ENCODE peak calls at places on chromosome X, in nine cellular contexts. One of them, this sample, is unnamed.

GRCh38 chrX:6954836-6955235 is 192.7 kb upstream of the STS start:
- DNase-seq in lower lobe of right lung: no peak
- DNase-seq in Peyer's patch: no peak
- DNase-seq in esophagus muscularis mucosa: no peak
- DNase-seq in thoracic aorta: no peak
- DNase-seq in AG04450: no peak
- DNase-seq in GM23338: no peak
- DNase-seq in fibroblast of lung: no peak
- DNase-seq in body of pancreas: no peak
- DNase-seq in this sample: no peak

GRCh38 chrX:18075603-18076002 is 145.1 kb downstream of the BEND2 start:
- DNase-seq in lower lobe of right lung: no peak
- DNase-seq in Peyer's patch: no peak
- DNase-seq in esophagus muscularis mucosa: no peak
- DNase-seq in thoracic aorta: no peak
- DNase-seq in AG04450: no peak
- DNase-seq in GM23338: peak
- DNase-seq in fibroblast of lung: no peak
- DNase-seq in body of pancreas: no peak
- DNase-seq in this sample: no peak

GRCh38 chrX:68717196-68717595 is 69.7 kb downstream of the STARD8 start:
- DNase-seq in lower lobe of right lung: no peak
- DNase-seq in Peyer's patch: no peak
- DNase-seq in esophagus muscularis mucosa: no peak
- DNase-seq in thoracic aorta: no peak
- DNase-seq in AG04450: no peak
- DNase-seq in GM23338: no peak
- DNase-seq in fibroblast of lung: no peak
- DNase-seq in body of pancreas: no peak
- DNase-seq in this sample: no peak

GRCh38 chrX:119757979-119758681 is at the start of gene SOWAHD:
- DNase-seq in lower lobe of right lung: peak
- DNase-seq in Peyer's patch: peak
- DNase-seq in esophagus muscularis mucosa: no peak
- DNase-seq in thoracic aorta: no peak
- DNase-seq in AG04450: no peak
- DNase-seq in GM23338: peak
- DNase-seq in fibroblast of lung: no peak
- DNase-seq in body of pancreas: peak
- DNase-seq in this sample: peak

GRCh38 chrX:120223374-120223773 is 27.2 kb upstream of the ZBTB33 start:
- DNase-seq in lower lobe of right lung: no peak
- DNase-seq in Peyer's patch: no peak
- DNase-seq in esophagus muscularis mucosa: no peak
- DNase-seq in thoracic aorta: no peak
- DNase-seq in AG04450: no peak
- DNase-seq in GM23338: no peak
- DNase-seq in fibroblast of lung: no peak
- DNase-seq in body of pancreas: no peak
- DNase-seq in this sample: no peak

GRCh38 chrX:45803383-45803921 is 602.8 kb upstream of the DIPK2B start:
- DNase-seq in lower lobe of right lung: no peak
- DNase-seq in Peyer's patch: no peak
- DNase-seq in esophagus muscularis mucosa: no peak
- DNase-seq in thoracic aorta: no peak
- DNase-seq in AG04450: no peak
- DNase-seq in GM23338: no peak
- DNase-seq in fibroblast of lung: peak
- DNase-seq in body of pancreas: no peak
- DNase-seq in this sample: no peak

GRCh38 chrX:19225906-19226305 is 103.6 kb upstream of the ADGRG2 start:
- DNase-seq in lower lobe of right lung: no peak
- DNase-seq in Peyer's patch: no peak
- DNase-seq in esophagus muscularis mucosa: no peak
- DNase-seq in thoracic aorta: no peak
- DNase-seq in AG04450: no peak
- DNase-seq in GM23338: peak
- DNase-seq in fibroblast of lung: peak
- DNase-seq in body of pancreas: no peak
- DNase-seq in this sample: no peak

GRCh38 chrX:30906726-30907125 is 17.7 kb upstream of the TAB3 start:
- DNase-seq in lower lobe of right lung: no peak
- DNase-seq in Peyer's patch: no peak
- DNase-seq in esophagus muscularis mucosa: no peak
- DNase-seq in thoracic aorta: no peak
- DNase-seq in AG04450: no peak
- DNase-seq in GM23338: no peak
- DNase-seq in fibroblast of lung: peak
- DNase-seq in body of pancreas: no peak
- DNase-seq in this sample: no peak

GRCh38 chrX:31606796-31607195 is 535.0 kb upstream of the FTHL17 start:
- DNase-seq in lower lobe of right lung: no peak
- DNase-seq in Peyer's patch: no peak
- DNase-seq in esophagus muscularis mucosa: no peak
- DNase-seq in thoracic aorta: no peak
- DNase-seq in AG04450: no peak
- DNase-seq in GM23338: no peak
- DNase-seq in fibroblast of lung: no peak
- DNase-seq in body of pancreas: no peak
- DNase-seq in this sample: no peak

GRCh38 chrX:44071847-44072545 is 98.8 kb upstream of the NDP start:
- DNase-seq in lower lobe of right lung: no peak
- DNase-seq in Peyer's patch: no peak
- DNase-seq in esophagus muscularis mucosa: no peak
- DNase-seq in thoracic aorta: no peak
- DNase-seq in AG04450: no peak
- DNase-seq in GM23338: no peak
- DNase-seq in fibroblast of lung: peak
- DNase-seq in body of pancreas: no peak
- DNase-seq in this sample: no peak

GRCh38 chrX:46627700-46628405 is 54.3 kb downstream of the CHST7 start:
- DNase-seq in lower lobe of right lung: no peak
- DNase-seq in Peyer's patch: no peak
- DNase-seq in esophagus muscularis mucosa: no peak
- DNase-seq in thoracic aorta: no peak
- DNase-seq in AG04450: no peak
- DNase-seq in GM23338: no peak
- DNase-seq in fibroblast of lung: no peak
- DNase-seq in body of pancreas: no peak
- DNase-seq in this sample: no peak

GRCh38 chrX:153878969-153879653 is 6.9 kb downstream of the L1CAM start:
- DNase-seq in lower lobe of right lung: no peak
- DNase-seq in Peyer's patch: no peak
- DNase-seq in esophagus muscularis mucosa: no peak
- DNase-seq in thoracic aorta: no peak
- DNase-seq in AG04450: no peak
- DNase-seq in GM23338: peak
- DNase-seq in fibroblast of lung: no peak
- DNase-seq in body of pancreas: no peak
- DNase-seq in this sample: peak

GRCh38 chrX:11105080-11105479 is 6.1 kb upstream of the HCCS start:
- DNase-seq in lower lobe of right lung: no peak
- DNase-seq in Peyer's patch: no peak
- DNase-seq in esophagus muscularis mucosa: no peak
- DNase-seq in thoracic aorta: no peak
- DNase-seq in AG04450: no peak
- DNase-seq in GM23338: no peak
- DNase-seq in fibroblast of lung: peak
- DNase-seq in body of pancreas: no peak
- DNase-seq in this sample: no peak

GRCh38 chrX:155766321-155766720 is 114.8 kb upstream of the VAMP7 start:
- DNase-seq in lower lobe of right lung: no peak
- DNase-seq in Peyer's patch: no peak
- DNase-seq in esophagus muscularis mucosa: no peak
- DNase-seq in thoracic aorta: no peak
- DNase-seq in AG04450: no peak
- DNase-seq in GM23338: no peak
- DNase-seq in fibroblast of lung: peak
- DNase-seq in body of pancreas: no peak
- DNase-seq in this sample: no peak

GRCh38 chrX:155768036-155768769 is 112.9 kb upstream of the VAMP7 start:
- DNase-seq in lower lobe of right lung: peak
- DNase-seq in Peyer's patch: no peak
- DNase-seq in esophagus muscularis mucosa: no peak
- DNase-seq in thoracic aorta: no peak
- DNase-seq in AG04450: no peak
- DNase-seq in GM23338: no peak
- DNase-seq in fibroblast of lung: peak
- DNase-seq in body of pancreas: no peak
- DNase-seq in this sample: peak

DNA sequence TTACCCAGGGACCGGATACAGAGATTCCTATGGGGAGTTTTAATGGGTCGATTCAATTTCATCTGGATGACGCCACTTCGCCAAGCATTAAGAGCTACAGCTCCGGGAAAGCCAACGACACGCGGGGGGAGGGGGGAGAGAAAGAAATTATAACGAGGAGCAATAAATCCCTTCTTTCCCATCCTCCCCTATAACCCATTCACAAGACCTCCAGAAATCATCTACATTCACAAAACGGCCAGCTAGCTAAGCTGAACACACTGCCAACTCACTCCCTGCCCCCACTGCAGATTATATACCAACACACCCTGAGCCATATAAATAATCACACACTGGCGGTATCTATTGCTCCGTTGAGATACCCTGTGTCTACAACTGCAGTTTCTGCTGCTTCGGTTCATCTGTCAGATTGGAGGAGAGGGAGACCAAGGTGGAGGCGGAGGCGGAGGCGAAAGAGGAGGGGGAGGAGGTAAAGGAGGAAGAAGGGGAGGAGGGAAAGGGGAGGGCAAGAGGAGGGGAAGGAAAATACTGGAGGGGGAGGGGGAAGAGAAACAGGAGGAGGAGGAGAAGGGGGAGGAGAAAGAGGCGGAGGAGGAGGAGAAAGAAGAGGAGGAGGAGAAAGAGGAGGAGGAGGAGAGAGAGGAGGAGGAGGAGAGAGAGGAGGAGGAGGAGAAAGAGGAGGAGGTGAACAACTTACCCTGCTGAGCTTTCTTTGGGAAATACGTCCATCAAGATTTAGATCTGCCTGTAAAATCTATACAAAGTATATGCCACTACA is 113.9 kb upstream of the VAMP7 start:
- DNase-seq in lower lobe of right lung: peak
- DNase-seq in Peyer's patch: peak
- DNase-seq in esophagus muscularis mucosa: no peak
- DNase-seq in thoracic aorta: peak
- DNase-seq in AG04450: peak
- DNase-seq in GM23338: peak
- DNase-seq in fibroblast of lung: peak
- DNase-seq in body of pancreas: peak
- DNase-seq in this sample: peak
- H3K27ac ChIP-seq in lower lobe of right lung: no peak
- H3K27ac ChIP-seq in Peyer's patch: peak
- H3K27ac ChIP-seq in esophagus muscularis mucosa: peak
- H3K27ac ChIP-seq in thoracic aorta: no peak
- H3K27ac ChIP-seq in AG04450: no peak
- H3K27ac ChIP-seq in GM23338: peak
- H3K27ac ChIP-seq in fibroblast of lung: peak
- H3K27ac ChIP-seq in body of pancreas: no peak
- H3K27ac ChIP-seq in this sample: peak

DNA sequence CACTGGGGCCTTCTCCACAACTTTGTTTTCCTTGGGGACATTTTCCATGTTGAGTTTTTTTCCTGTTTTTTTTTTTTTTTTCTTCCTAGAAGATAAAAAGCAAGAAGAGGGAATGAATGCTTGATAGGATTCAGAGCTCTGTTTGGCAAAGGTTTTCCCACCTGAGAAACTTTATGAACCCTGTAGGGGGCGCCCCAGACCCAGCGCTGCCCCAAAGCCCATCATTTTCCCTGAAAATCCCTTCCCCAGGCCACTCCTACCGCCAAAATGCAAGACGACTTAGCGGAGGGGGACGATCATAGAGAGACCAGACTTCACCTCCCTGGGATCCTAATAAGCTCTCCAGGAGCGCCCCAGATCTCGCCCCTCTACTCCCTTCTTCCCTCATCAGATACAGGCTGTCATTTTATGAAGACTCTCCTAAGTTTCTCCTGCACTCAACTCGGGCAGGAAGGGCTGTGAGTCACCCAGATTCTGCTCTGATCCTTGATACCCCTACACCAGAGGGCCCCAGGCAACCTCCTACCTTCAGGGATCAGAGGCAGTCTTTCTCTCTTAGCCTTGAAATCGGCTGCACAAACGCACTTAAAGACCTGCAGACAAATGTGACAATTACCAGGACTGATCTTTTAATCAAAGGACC is 1.4 kb downstream of the BEX5 start:
- DNase-seq in lower lobe of right lung: no peak
- DNase-seq in Peyer's patch: no peak
- DNase-seq in esophagus muscularis mucosa: no peak
- DNase-seq in thoracic aorta: no peak
- DNase-seq in AG04450: no peak
- DNase-seq in GM23338: peak
- DNase-seq in fibroblast of lung: no peak
- DNase-seq in body of pancreas: no peak
- DNase-seq in this sample: no peak
- TF ChIP-seq CTCF in lower lobe of right lung: peak
- TF ChIP-seq CTCF in Peyer's patch: no peak
- TF ChIP-seq CTCF in esophagus muscularis mucosa: no peak
- TF ChIP-seq CTCF in thoracic aorta: peak
- TF ChIP-seq CTCF in AG04450: no peak
- TF ChIP-seq CTCF in GM23338: peak
- TF ChIP-seq CTCF in fibroblast of lung: no peak
- TF ChIP-seq CTCF in body of pancreas: peak
- TF ChIP-seq CTCF in this sample: peak

DNA sequence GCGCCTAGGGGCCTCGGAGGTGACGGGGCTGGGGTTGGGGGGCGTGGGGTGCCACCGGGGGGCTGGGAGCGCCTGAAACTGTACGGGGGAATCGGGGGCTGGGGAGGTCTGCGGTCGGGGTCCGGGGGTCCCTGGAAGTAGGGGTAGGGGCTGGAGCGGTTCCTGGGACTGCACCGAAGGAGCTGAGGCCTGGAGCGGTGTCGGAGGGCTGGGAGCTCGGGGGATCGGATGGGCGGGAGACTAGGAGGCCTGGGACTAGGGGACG is 391 bp downstream of the AKAP17A start:
- DNase-seq in lower lobe of right lung: no peak
- DNase-seq in Peyer's patch: no peak
- DNase-seq in esophagus muscularis mucosa: no peak
- DNase-seq in thoracic aorta: no peak
- DNase-seq in AG04450: no peak
- DNase-seq in GM23338: no peak
- DNase-seq in fibroblast of lung: no peak
- DNase-seq in body of pancreas: no peak
- DNase-seq in this sample: no peak
- H3K27ac ChIP-seq in lower lobe of right lung: peak
- H3K27ac ChIP-seq in Peyer's patch: peak
- H3K27ac ChIP-seq in esophagus muscularis mucosa: peak
- H3K27ac ChIP-seq in thoracic aorta: peak
- H3K27ac ChIP-seq in AG04450: peak
- H3K27ac ChIP-seq in GM23338: no peak
- H3K27ac ChIP-seq in fibroblast of lung: peak
- H3K27ac ChIP-seq in body of pancreas: peak
- H3K27ac ChIP-seq in this sample: peak

DNA sequence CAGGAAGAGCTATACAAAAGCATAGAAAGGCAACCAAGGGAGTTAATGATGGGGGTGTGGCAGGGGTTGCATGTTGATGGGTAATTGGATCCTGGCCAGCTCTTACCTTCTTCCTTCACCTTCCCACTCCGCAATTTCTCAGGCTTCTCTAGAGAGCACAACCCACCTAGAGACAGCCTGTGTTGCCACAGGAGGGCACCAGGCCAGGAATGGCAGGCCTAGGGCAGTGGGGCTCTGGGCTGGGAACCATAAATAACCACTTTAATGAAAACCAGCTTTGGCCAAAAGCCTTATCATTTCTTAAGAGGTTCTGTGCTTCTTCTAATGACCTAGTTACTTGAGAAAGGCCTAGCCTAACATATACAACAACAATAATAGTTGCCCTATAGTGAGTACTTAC is 66.6 kb downstream of the RTL9 start:
- DNase-seq in lower lobe of right lung: no peak
- DNase-seq in Peyer's patch: no peak
- DNase-seq in esophagus muscularis mucosa: no peak
- DNase-seq in thoracic aorta: no peak
- DNase-seq in AG04450: no peak
- DNase-seq in GM23338: peak
- DNase-seq in fibroblast of lung: no peak
- DNase-seq in body of pancreas: no peak
- DNase-seq in this sample: no peak
- TF ChIP-seq CTCF in lower lobe of right lung: no peak
- TF ChIP-seq CTCF in Peyer's patch: no peak
- TF ChIP-seq CTCF in esophagus muscularis mucosa: no peak
- TF ChIP-seq CTCF in thoracic aorta: no peak
- TF ChIP-seq CTCF in AG04450: no peak
- TF ChIP-seq CTCF in GM23338: peak
- TF ChIP-seq CTCF in fibroblast of lung: no peak
- TF ChIP-seq CTCF in body of pancreas: no peak
- TF ChIP-seq CTCF in this sample: no peak

This sample was measured in WERI-Rb-1.